ENCODE peak calls at places on chromosomes 3 and 15, in nine cellular contexts. B is mesothelial cell of epicardium, M is AG04450, C is A549, F is AG10803, O is H1, A is AG04449, P is PC-3, T is WTC11. K is an unnamed sample.

GRCh38 chr3:165185707-165186327 is 10.4 kb downstream of the SLITRK3 start:
- DNase-seq in T (peak; percentile 53), A (no peak), O (peak; percentile 53), B (peak; percentile 25), C (no peak), F (peak; percentile 56), M (peak; percentile 2), P (peak; percentile 73), K (no peak)

GRCh38 chr3:16415911-16416310 is 97.6 kb downstream of the RFTN1 start:
- DNase-seq in T (no peak), M (no peak), B (no peak), F (no peak), O (no peak), C (no peak), A (no peak), P (no peak), K (no peak)

GRCh38 chr3:103389356-103389755 is 954.5 kb downstream of the ZPLD1 start:
- DNase-seq in M (no peak), P (no peak), B (no peak), F (no peak), O (no peak), T (no peak), C (no peak), A (no peak), K (no peak)

GRCh38 chr15:88609344-88609743 is 11.8 kb upstream of the AEN start:
- DNase-seq in F (no peak), M (no peak), T (no peak), A (no peak), C (no peak), B (no peak), O (no peak), P (no peak), K (no peak)

GRCh38 chr15:40155270-40155910 is 5.5 kb upstream of the BUB1B start:
- DNase-seq in P (peak; percentile 86), B (no peak), A (no peak), O (peak; percentile 79), T (peak; percentile 76), M (no peak), F (no peak), C (no peak), K (no peak)

GRCh38 chr3:33919721-33920120 is 121.3 kb downstream of the PDCD6IP start:
- DNase-seq in P (no peak), O (no peak), C (no peak), M (no peak), A (no peak), T (no peak), F (no peak), B (no peak), K (no peak)

GRCh38 chr3:134817297-134817696 is 22.2 kb downstream of the EPHB1 start:
- DNase-seq in M (no peak), P (no peak), A (no peak), O (no peak), T (no peak), C (no peak), F (no peak), B (no peak), K (no peak)

GRCh38 chr3:127070776-127071175 is 87.9 kb downstream of the PLXNA1 start:
- DNase-seq in A (no peak), B (no peak), P (no peak), T (no peak), C (no peak), O (no peak), M (no peak), F (no peak), K (no peak)

GRCh38 chr3:49799761-49800160 is at the start of gene CDHR4:
- DNase-seq in O (no peak), P (peak; percentile 83), F (peak; percentile 85), A (peak; percentile 36), T (no peak), B (no peak), M (no peak), C (peak; percentile 89), K (no peak)

GRCh38 chr3:85846940-85847339 is 888.2 kb downstream of the CADM2 start:
- DNase-seq in T (no peak), M (no peak), A (no peak), C (no peak), O (no peak), P (no peak), B (no peak), F (no peak), K (no peak)

GRCh38 chr3:175346573-175347356 is 487.6 kb downstream of the NAALADL2 start:
- DNase-seq in T (no peak), P (peak; percentile 92), B (no peak), A (peak; percentile 86), O (no peak), C (no peak), F (peak; percentile 87), M (peak; percentile 81), K (no peak)

DNA sequence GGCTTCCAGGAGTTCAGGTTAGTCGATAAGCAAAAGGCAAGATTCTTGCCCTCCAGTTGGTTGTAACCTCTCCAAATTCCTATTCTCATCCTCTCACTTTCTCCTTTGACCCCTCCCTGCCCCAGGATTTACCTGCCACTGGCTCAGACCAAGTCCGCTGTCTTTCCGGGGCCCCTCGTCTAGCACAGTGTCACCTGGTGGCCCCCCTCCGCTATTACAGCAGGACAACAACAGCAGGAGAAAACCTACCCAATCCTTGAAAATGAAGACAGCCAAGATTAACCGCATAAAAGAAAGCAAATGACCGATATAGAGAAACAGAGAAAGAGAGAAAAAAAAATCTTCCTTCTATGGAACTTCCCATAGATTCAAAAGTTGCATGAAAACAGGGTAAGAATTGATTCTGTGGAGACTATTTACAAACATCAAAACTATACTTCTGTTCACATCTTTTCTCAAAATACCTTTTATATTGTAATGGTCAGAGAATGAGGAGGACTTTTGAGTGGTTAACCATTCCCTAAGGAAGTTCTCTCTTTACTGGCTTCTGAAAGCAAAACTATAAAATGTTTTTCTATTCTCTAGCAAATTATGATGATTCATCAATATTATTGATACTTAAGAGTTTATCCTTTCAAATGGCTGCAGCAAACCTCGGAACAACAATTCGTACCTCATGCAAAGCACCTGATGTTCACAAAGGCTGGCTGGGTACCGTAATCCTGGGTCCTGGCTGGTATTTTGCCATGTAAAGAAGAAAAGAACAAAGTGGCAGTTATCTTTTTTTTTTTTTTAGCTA is 10.0 kb upstream of the ST8SIA2 start:
- DNase-seq in C (peak; percentile 65), T (peak; percentile 85), P (peak; percentile 35), M (no peak), A (no peak), F (peak; percentile 11), B (no peak), O (peak; percentile 88), K (no peak)
- TF ChIP-seq CTCF in C (peak; percentile 48), T (peak; percentile 89), P (peak; percentile 72), M (peak; percentile 53), A (peak; percentile 36), F (peak; percentile 63), B (peak; percentile 64), O (peak; percentile 76), K (no peak)

GRCh38 chr3:163785693-163786092 is 1292.6 kb downstream of the SI start:
- DNase-seq in M (no peak), T (peak; percentile 71), A (no peak), C (no peak), B (no peak), O (peak; percentile 70), F (no peak), P (peak; percentile 51), K (no peak)
- TF ChIP-seq CTCF in M (no peak), T (peak; percentile 38), A (no peak), C (no peak), B (no peak), O (peak; percentile 76), F (no peak), P (peak; percentile 58), K (no peak)

GRCh38 chr3:170780955-170781354 is 89.0 kb downstream of the RPL22L1 start:
- DNase-seq in T (no peak), C (no peak), M (no peak), P (no peak), A (no peak), F (peak; percentile 35), B (no peak), O (no peak), K (no peak)

GRCh38 chr3:170778240-170779217 is 91.5 kb downstream of the RPL22L1 start:
- DNase-seq in C (no peak), F (no peak), M (no peak), P (no peak), B (no peak), A (no peak), O (no peak), T (no peak), K (no peak)

GRCh38 chr3:170784406-170784805 is 85.6 kb downstream of the RPL22L1 start:
- DNase-seq in F (no peak), B (no peak), M (no peak), O (no peak), A (no peak), P (no peak), C (no peak), T (no peak), K (no peak)

GRCh38 chr3:170776887-170777551 is 93.0 kb downstream of the RPL22L1 start:
- DNase-seq in F (no peak), O (no peak), T (no peak), A (no peak), P (no peak), C (no peak), M (no peak), B (no peak), K (no peak)

DNA sequence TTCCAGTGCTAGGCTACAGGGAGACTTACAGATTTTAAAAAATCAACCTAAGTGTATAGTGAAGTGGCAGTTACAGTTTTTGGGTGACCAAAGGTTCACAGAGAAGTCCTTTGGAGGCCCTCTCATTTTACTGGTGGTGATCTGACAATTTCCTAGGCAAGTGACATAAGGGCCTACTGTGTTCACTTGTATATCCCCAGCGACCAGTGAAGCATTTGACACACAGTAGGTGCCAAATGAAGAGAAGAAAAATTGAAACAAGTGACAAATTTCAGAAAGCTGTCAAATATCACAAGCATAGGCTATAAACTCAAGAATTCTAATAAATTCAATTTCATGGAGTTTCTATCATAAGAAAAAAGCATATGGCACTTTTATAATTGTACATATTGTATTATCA is 89.5 kb downstream of the RPL22L1 start:
- DNase-seq in C (no peak), A (no peak), T (no peak), P (no peak), O (no peak), M (no peak), B (no peak), F (no peak), K (no peak)
- TF ChIP-seq CTCF in C (no peak), A (no peak), T (no peak), P (no peak), O (no peak), M (no peak), B (no peak), F (no peak), K (no peak)

GRCh38 chr3:36991923-36992805 is 767 bp downstream of the EPM2AIP1 start:
- DNase-seq in F (peak; percentile 67), A (peak; percentile 17), B (no peak), O (no peak), P (peak; percentile 33), C (peak; percentile 8), T (no peak), M (peak; percentile 15), K (no peak)

GRCh38 chr3:36993326-36994283 is at the start of gene MLH1:
- DNase-seq in C (peak; percentile 91), T (peak; percentile 99), A (peak; percentile 100), P (peak; percentile 100), O (peak; percentile 95), B (peak; percentile 97), F (peak; percentile 100), M (peak; percentile 100), K (peak; percentile 97)

GRCh38 chr3:36991147-36991546 is 1.8 kb downstream of the EPM2AIP1 start:
- DNase-seq in O (no peak), M (no peak), C (no peak), F (no peak), B (no peak), T (no peak), P (no peak), A (no peak), K (no peak)

GRCh38 chr3:36989568-36989967 is 3.4 kb downstream of the EPM2AIP1 start:
- DNase-seq in P (no peak), A (no peak), O (no peak), T (no peak), F (no peak), M (no peak), B (no peak), C (no peak), K (no peak)

GRCh38 chr3:36992806-36993325 is at the start of gene EPM2AIP1:
- DNase-seq in B (peak; percentile 64), T (peak; percentile 79), A (no peak), M (no peak), P (no peak), O (peak; percentile 85), F (no peak), C (peak; percentile 100), K (no peak)
- TF ChIP-seq CTCF in B (no peak), T (no peak), A (peak; percentile 42), M (no peak), P (peak; percentile 34), O (peak; percentile 26), F (peak; percentile 10), C (no peak), K (no peak)

K was measured in omental fat pad.